ENCODE peak calls at places on chromosome 13, in seven cellular contexts. W is stimulated activated CD4-positive, alpha-beta T cell treated with anti-CD3 and anti-CD28 coated beads, Interleukin-15, amount 100 ng/mL, for 48 hours; X is HEK293T; R is hippocampal formation; D is NCI-H1105 treated with DMSO at 0.1 percent for 48 hours; Y is Daoy; K is neural progenitor cell. A is an unnamed sample.

GRCh38 chr13:49893591-49893990 is 42.5 kb downstream of the SPRYD7 start:
- DNase-seq in R (no peak), Y (no peak), K (no peak), X (no peak), D (no peak), W (no peak), A (no peak)

GRCh38 chr13:47459512-47459911 is 541.6 kb downstream of the SUCLA2 start:
- DNase-seq in K (peak), W (no peak), Y (no peak), X (no peak), R (no peak), D (no peak), A (no peak)

GRCh38 chr13:100694722-100695644 is 20.4 kb upstream of the TMTC4 start:
- DNase-seq in K (peak), R (no peak), X (peak), Y (peak), W (no peak), D (no peak), A (no peak)

GRCh38 chr13:37595162-37595561 is 3.4 kb downstream of the POSTN start:
- DNase-seq in D (no peak), X (no peak), K (no peak), W (no peak), R (no peak), Y (no peak), A (peak)

GRCh38 chr13:50167224-50167947 is 152.1 kb downstream of the KCNRG start:
- DNase-seq in Y (no peak), K (no peak), X (no peak), D (no peak), W (no peak), R (no peak), A (no peak)

GRCh38 chr13:40058757-40059236 is 403.3 kb downstream of the COG6 start:
- DNase-seq in D (no peak), W (no peak), R (no peak), Y (peak), K (no peak), X (no peak), A (no peak)

GRCh38 chr13:50320297-50320862 is 305.1 kb downstream of the KCNRG start:
- DNase-seq in R (no peak), Y (peak), X (no peak), W (no peak), K (no peak), D (no peak), A (no peak)

GRCh38 chr13:59566544-59566943 is 597.2 kb downstream of the DIAPH3 start:
- DNase-seq in R (no peak), W (no peak), K (no peak), Y (no peak), D (no peak), X (no peak), A (no peak)

GRCh38 chr13:41492432-41493267 is 35.3 kb downstream of the RGCC start:
- DNase-seq in K (no peak), D (no peak), X (no peak), Y (no peak), R (no peak), W (no peak), A (no peak)

GRCh38 chr13:48144413-48145035 is 49.6 kb upstream of the MED4 start:
- DNase-seq in X (no peak), Y (no peak), R (no peak), K (no peak), D (no peak), W (no peak), A (peak)

GRCh38 chr13:23608704-23609413 is 38.6 kb downstream of the TNFRSF19 start:
- DNase-seq in Y (peak), X (no peak), K (no peak), D (no peak), R (no peak), W (no peak), A (peak)

GRCh38 chr13:101267656-101268055 is 148.7 kb downstream of the NALCN start:
- DNase-seq in X (no peak), D (no peak), K (no peak), R (no peak), W (no peak), Y (peak), A (no peak)

GRCh38 chr13:48304132-48304876 is 753 bp downstream of the RB1 start:
- DNase-seq in R (peak), W (no peak), Y (peak), D (no peak), X (peak), K (peak), A (peak)

GRCh38 chr13:109309625-109310363 is 476.6 kb downstream of the IRS2 start:
- DNase-seq in R (no peak), K (no peak), X (no peak), W (no peak), D (no peak), Y (no peak), A (no peak)

GRCh38 chr13:91468301-91468700 is 69.9 kb downstream of the GPC5 start:
- DNase-seq in W (no peak), D (no peak), R (no peak), X (no peak), K (no peak), Y (no peak), A (no peak)